ENCODE peak calls at places on chromosomes 4 and X, in five cellular contexts. One of them, this sample, is unnamed.

GRCh38 chr4:89000392-89000791 is 56.6 kb downstream of the FAM13A start:
- DNase-seq in K562: no peak
- DNase-seq in IMR-90: no peak
- DNase-seq in SK-N-SH: no peak
- DNase-seq in GM12878: no peak
- DNase-seq in this sample: no peak

GRCh38 chrX:138877746-138878145 is 166.2 kb upstream of the FGF13 start:
- DNase-seq in K562: no peak
- DNase-seq in IMR-90: no peak
- DNase-seq in SK-N-SH: no peak
- DNase-seq in GM12878: no peak
- DNase-seq in this sample: no peak

GRCh38 chr4:6561706-6562371 is 13.2 kb upstream of the MAN2B2 start:
- DNase-seq in K562: no peak
- DNase-seq in IMR-90: no peak
- DNase-seq in SK-N-SH: no peak
- DNase-seq in GM12878: no peak
- DNase-seq in this sample: no peak

GRCh38 chr4:15689540-15689939 is 7.9 kb downstream of the FAM200B start:
- DNase-seq in K562: no peak
- DNase-seq in IMR-90: peak
- DNase-seq in SK-N-SH: no peak
- DNase-seq in GM12878: no peak
- DNase-seq in this sample: no peak

GRCh38 chr4:7197910-7198309 is 5.6 kb downstream of the SORCS2 start:
- DNase-seq in K562: no peak
- DNase-seq in IMR-90: no peak
- DNase-seq in SK-N-SH: peak
- DNase-seq in GM12878: no peak
- DNase-seq in this sample: no peak

GRCh38 chr4:42078184-42078801 is 74.2 kb downstream of the BEND4 start:
- DNase-seq in K562: no peak
- DNase-seq in IMR-90: no peak
- DNase-seq in SK-N-SH: no peak
- DNase-seq in GM12878: peak
- DNase-seq in this sample: no peak

GRCh38 chrX:120380699-120381098 is 18.8 kb downstream of the ATP1B4 start:
- DNase-seq in K562: peak
- DNase-seq in IMR-90: no peak
- DNase-seq in SK-N-SH: no peak
- DNase-seq in GM12878: no peak
- DNase-seq in this sample: peak

GRCh38 chr4:170271723-170272122 is 182.0 kb upstream of the AADAT start:
- DNase-seq in K562: no peak
- DNase-seq in IMR-90: no peak
- DNase-seq in SK-N-SH: no peak
- DNase-seq in GM12878: no peak
- DNase-seq in this sample: no peak

GRCh38 chrX:154541896-154542722 is 4.5 kb downstream of the G6PD start:
- DNase-seq in K562: peak
- DNase-seq in IMR-90: peak
- DNase-seq in SK-N-SH: no peak
- DNase-seq in GM12878: no peak
- DNase-seq in this sample: peak

GRCh38 chr4:11416071-11416766 is 12.5 kb downstream of the HS3ST1 start:
- DNase-seq in K562: no peak
- DNase-seq in IMR-90: no peak
- DNase-seq in SK-N-SH: no peak
- DNase-seq in GM12878: no peak
- DNase-seq in this sample: no peak

GRCh38 chr4:109294006-109294405 is 8.5 kb downstream of the COL25A1 start:
- DNase-seq in K562: peak
- DNase-seq in IMR-90: no peak
- DNase-seq in SK-N-SH: peak
- DNase-seq in GM12878: no peak
- DNase-seq in this sample: peak

GRCh38 chrX:68822641-68823410 is 6.0 kb upstream of the EFNB1 start:
- DNase-seq in K562: peak
- DNase-seq in IMR-90: peak
- DNase-seq in SK-N-SH: peak
- DNase-seq in GM12878: no peak
- DNase-seq in this sample: peak

GRCh38 chr4:86959588-86960500 is 25.0 kb downstream of the AFF1 start:
- DNase-seq in K562: no peak
- DNase-seq in IMR-90: no peak
- DNase-seq in SK-N-SH: no peak
- DNase-seq in GM12878: no peak
- DNase-seq in this sample: no peak

GRCh38 chr4:27327421-27328181 is 467.0 kb downstream of the STIM2 start:
- DNase-seq in K562: no peak
- DNase-seq in IMR-90: no peak
- DNase-seq in SK-N-SH: no peak
- DNase-seq in GM12878: no peak
- DNase-seq in this sample: no peak

GRCh38 chr4:173301518-173302201 is 32.5 kb downstream of the HMGB2 start:
- DNase-seq in K562: peak
- DNase-seq in IMR-90: peak
- DNase-seq in SK-N-SH: peak
- DNase-seq in GM12878: no peak
- DNase-seq in this sample: no peak

GRCh38 chr4:139961344-139961948 is 192.5 kb downstream of the MAML3 start:
- DNase-seq in K562: no peak
- DNase-seq in IMR-90: no peak
- DNase-seq in SK-N-SH: no peak
- DNase-seq in GM12878: no peak
- DNase-seq in this sample: no peak

GRCh38 chr4:100367451-100367850 is 150.4 kb downstream of the EMCN start:
- DNase-seq in K562: no peak
- DNase-seq in IMR-90: peak
- DNase-seq in SK-N-SH: no peak
- DNase-seq in GM12878: no peak
- DNase-seq in this sample: no peak

GRCh38 chrX:20066968-20067708 is 49.6 kb downstream of the MAP7D2 start:
- DNase-seq in K562: peak
- DNase-seq in IMR-90: peak
- DNase-seq in SK-N-SH: peak
- DNase-seq in GM12878: no peak
- DNase-seq in this sample: peak

GRCh38 chr4:76526585-76526990 is 91.6 kb downstream of the SHROOM3 start:
- DNase-seq in K562: no peak
- DNase-seq in IMR-90: no peak
- DNase-seq in SK-N-SH: no peak
- DNase-seq in GM12878: no peak
- DNase-seq in this sample: peak

GRCh38 chr4:89298788-89299152 is 8.8 kb downstream of the GPRIN3 start:
- DNase-seq in K562: no peak
- DNase-seq in IMR-90: no peak
- DNase-seq in SK-N-SH: no peak
- DNase-seq in GM12878: no peak
- DNase-seq in this sample: no peak

GRCh38 chr4:78061939-78062603 is 4.9 kb downstream of the FRAS1 start:
- DNase-seq in K562: no peak
- DNase-seq in IMR-90: no peak
- DNase-seq in SK-N-SH: no peak
- DNase-seq in GM12878: no peak
- DNase-seq in this sample: no peak

DNA sequence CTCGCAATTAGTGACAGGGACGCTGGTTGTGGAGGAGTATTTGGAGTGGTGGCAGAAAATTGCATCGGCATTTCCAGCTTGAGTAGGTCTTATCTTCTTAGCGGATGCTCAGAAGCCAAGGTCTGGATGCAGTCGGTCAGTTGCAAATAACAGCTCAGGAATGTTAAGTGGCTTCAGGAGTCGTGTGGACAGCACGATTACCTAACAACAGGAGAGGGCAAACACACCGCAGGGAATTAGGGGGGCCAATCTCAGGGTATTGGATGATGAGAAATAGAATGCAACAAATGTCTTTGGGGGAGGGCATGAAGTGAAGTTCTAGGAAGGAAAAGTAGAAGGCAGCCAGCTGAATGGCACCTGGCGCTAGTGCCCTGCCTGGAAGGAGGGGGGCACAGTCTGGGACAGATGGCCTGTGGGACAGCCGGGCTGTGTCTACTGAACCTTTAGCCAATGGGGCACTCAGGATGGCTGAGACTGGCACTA is 11.8 kb downstream of the RASL11B start:
- DNase-seq in K562: no peak
- DNase-seq in IMR-90: no peak
- DNase-seq in SK-N-SH: no peak
- DNase-seq in GM12878: no peak
- DNase-seq in this sample: peak
- TF ChIP-seq MXI1 in K562: no peak
- TF ChIP-seq MXI1 in IMR-90: no peak
- TF ChIP-seq MXI1 in SK-N-SH: no peak
- TF ChIP-seq MXI1 in GM12878: no peak
- TF ChIP-seq MXI1 in this sample: no peak

GRCh38 chrX:99051639-99052038 is 1358.4 kb downstream of the PCDH19 start:
- DNase-seq in K562: no peak
- DNase-seq in IMR-90: no peak
- DNase-seq in SK-N-SH: no peak
- DNase-seq in GM12878: no peak
- DNase-seq in this sample: no peak
- TF ChIP-seq MXI1 in K562: no peak
- TF ChIP-seq MXI1 in IMR-90: no peak
- TF ChIP-seq MXI1 in SK-N-SH: no peak
- TF ChIP-seq MXI1 in GM12878: no peak
- TF ChIP-seq MXI1 in this sample: no peak

DNA sequence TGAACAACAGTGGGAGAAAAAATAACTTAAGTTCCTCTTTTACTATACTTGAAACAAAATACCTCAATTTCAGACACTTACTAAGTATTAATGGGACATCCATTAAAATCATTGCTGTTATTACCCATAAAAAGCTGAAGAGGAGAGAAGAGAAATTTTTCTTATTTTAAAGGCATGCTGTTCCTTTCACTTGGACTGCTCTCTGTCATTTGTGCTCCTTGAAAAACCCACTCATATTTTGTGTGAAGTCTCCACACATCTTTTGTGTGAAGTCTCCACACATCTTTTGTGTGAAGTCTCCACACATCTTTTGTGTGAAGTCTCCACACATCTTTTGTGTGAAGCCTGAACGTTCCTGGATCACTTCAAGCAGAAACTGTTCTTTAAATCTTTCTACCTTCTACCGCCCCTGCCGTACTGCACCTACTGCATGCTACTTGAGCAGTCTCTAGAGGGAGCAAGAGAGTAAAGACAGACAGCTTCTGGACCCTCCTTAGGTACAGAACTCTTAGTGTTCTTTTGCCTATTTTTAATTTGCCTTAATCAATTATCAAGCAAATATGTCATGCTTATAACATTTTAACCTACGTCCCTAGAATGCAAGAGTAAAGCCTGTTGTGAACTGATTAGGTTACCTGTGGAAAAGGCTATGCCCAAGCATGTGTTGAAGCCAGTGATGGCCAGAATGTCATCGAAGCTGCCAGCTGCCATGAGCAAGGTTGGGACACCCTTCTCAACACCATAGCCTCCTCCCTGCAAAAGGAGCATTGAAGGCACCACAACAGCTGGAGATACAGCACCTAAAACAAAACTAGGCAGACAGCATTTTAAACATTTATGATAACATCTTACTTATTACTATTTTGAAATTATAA is 27.1 kb upstream of the SLC9B1 start:
- DNase-seq in K562: peak
- DNase-seq in IMR-90: peak
- DNase-seq in SK-N-SH: peak
- DNase-seq in GM12878: no peak
- DNase-seq in this sample: peak
- TF ChIP-seq MXI1 in K562: no peak
- TF ChIP-seq MXI1 in IMR-90: no peak
- TF ChIP-seq MXI1 in SK-N-SH: no peak
- TF ChIP-seq MXI1 in GM12878: no peak
- TF ChIP-seq MXI1 in this sample: no peak

DNA sequence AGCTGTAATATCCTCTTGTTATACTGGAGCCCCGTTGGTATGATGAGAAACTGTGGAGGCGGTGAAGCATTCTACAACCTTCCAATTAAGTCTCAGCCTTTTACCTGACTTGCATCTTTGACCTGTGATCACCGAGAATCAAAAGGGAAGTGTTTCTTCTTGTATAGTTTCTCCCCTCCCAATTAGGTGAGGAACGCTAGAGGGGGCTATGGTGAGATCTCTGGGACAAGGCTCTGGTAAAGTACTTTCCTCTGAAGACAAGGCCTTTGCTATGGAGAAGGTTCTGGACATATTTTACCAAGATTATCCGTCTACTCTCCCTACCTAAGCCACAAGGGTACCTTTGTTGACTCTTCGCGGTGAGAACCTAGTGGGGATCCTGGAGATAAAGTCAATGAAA is 111.3 kb downstream of the CBLL2 start:
- DNase-seq in K562: peak
- DNase-seq in IMR-90: no peak
- DNase-seq in SK-N-SH: no peak
- DNase-seq in GM12878: no peak
- DNase-seq in this sample: no peak
- TF ChIP-seq MXI1 in K562: no peak
- TF ChIP-seq MXI1 in IMR-90: no peak
- TF ChIP-seq MXI1 in SK-N-SH: no peak
- TF ChIP-seq MXI1 in GM12878: no peak
- TF ChIP-seq MXI1 in this sample: no peak

GRCh38 chr4:8275511-8275910 is 6.0 kb downstream of the HTRA3 start:
- DNase-seq in K562: no peak
- DNase-seq in IMR-90: no peak
- DNase-seq in SK-N-SH: no peak
- DNase-seq in GM12878: no peak
- DNase-seq in this sample: no peak

GRCh38 chr4:8274066-8274652 is 4.6 kb downstream of the HTRA3 start:
- DNase-seq in K562: no peak
- DNase-seq in IMR-90: no peak
- DNase-seq in SK-N-SH: no peak
- DNase-seq in GM12878: no peak
- DNase-seq in this sample: no peak

GRCh38 chr4:8273450-8273849 is 3.9 kb downstream of the HTRA3 start:
- DNase-seq in K562: no peak
- DNase-seq in IMR-90: no peak
- DNase-seq in SK-N-SH: no peak
- DNase-seq in GM12878: no peak
- DNase-seq in this sample: no peak

GRCh38 chr4:8276358-8277240 is 7.0 kb downstream of the HTRA3 start:
- DNase-seq in K562: no peak
- DNase-seq in IMR-90: peak
- DNase-seq in SK-N-SH: no peak
- DNase-seq in GM12878: no peak
- DNase-seq in this sample: no peak

DNA sequence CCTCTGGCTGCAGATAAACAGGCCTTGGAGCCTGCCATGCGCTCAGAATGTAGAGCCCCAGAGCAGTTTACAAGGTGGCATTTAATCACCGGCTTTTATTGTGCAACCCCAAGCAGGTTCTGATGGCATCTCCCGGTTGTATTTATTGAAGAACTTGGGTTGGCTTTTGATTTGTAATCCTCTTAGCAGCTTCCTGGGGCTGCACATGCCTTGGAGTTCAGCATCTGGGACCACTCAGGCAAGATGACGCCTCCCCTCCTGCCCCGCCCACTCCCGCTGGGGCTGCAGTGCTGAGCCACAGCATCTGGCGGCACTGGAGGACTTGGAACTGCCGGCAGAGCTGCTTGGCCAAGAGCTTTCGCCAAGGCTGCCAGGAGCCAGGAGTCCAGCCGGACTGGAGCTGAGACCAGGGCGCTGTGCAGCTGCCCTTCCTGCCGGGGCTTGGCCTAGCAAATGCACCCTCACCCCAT is 5.3 kb downstream of the HTRA3 start:
- DNase-seq in K562: peak
- DNase-seq in IMR-90: peak
- DNase-seq in SK-N-SH: peak
- DNase-seq in GM12878: no peak
- DNase-seq in this sample: no peak
- TF ChIP-seq MXI1 in K562: no peak
- TF ChIP-seq MXI1 in IMR-90: no peak
- TF ChIP-seq MXI1 in SK-N-SH: peak
- TF ChIP-seq MXI1 in GM12878: no peak
- TF ChIP-seq MXI1 in this sample: no peak